ENCODE peak calls at places on chromosomes 5 and 9, in six cellular contexts. One of them, this sample, is unnamed.

GRCh38 chr5:163622796-163623195 is 117.4 kb downstream of the MAT2B start:
- DNase-seq in SJSA1: no peak
- DNase-seq in GM12865: no peak
- DNase-seq in activated CD8-positive, alpha-beta memory T cell treated with anti-CD3 and anti-CD28 coated beads for 4 hours: no peak
- DNase-seq in AG08395: no peak
- DNase-seq in esophagus muscularis mucosa: no peak
- DNase-seq in this sample: no peak

GRCh38 chr9:14515564-14516198 is 177.6 kb downstream of the ZDHHC21 start:
- DNase-seq in SJSA1: no peak
- DNase-seq in GM12865: no peak
- DNase-seq in activated CD8-positive, alpha-beta memory T cell treated with anti-CD3 and anti-CD28 coated beads for 4 hours: no peak
- DNase-seq in AG08395: no peak
- DNase-seq in esophagus muscularis mucosa: no peak
- DNase-seq in this sample: no peak

GRCh38 chr5:172076783-172077244 is 70.4 kb upstream of the FBXW11 start:
- DNase-seq in SJSA1: no peak
- DNase-seq in GM12865: no peak
- DNase-seq in activated CD8-positive, alpha-beta memory T cell treated with anti-CD3 and anti-CD28 coated beads for 4 hours: no peak
- DNase-seq in AG08395: peak
- DNase-seq in esophagus muscularis mucosa: no peak
- DNase-seq in this sample: peak

GRCh38 chr5:149210229-149210628 is 61.4 kb upstream of the AFAP1L1 start:
- DNase-seq in SJSA1: peak
- DNase-seq in GM12865: no peak
- DNase-seq in activated CD8-positive, alpha-beta memory T cell treated with anti-CD3 and anti-CD28 coated beads for 4 hours: no peak
- DNase-seq in AG08395: no peak
- DNase-seq in esophagus muscularis mucosa: peak
- DNase-seq in this sample: no peak

GRCh38 chr9:124261787-124262595 is 4.2 kb downstream of the NEK6 start:
- DNase-seq in SJSA1: peak
- DNase-seq in GM12865: no peak
- DNase-seq in activated CD8-positive, alpha-beta memory T cell treated with anti-CD3 and anti-CD28 coated beads for 4 hours: no peak
- DNase-seq in AG08395: no peak
- DNase-seq in esophagus muscularis mucosa: no peak
- DNase-seq in this sample: peak

GRCh38 chr5:72388652-72389051 is 68.5 kb downstream of the PTCD2 start:
- DNase-seq in SJSA1: no peak
- DNase-seq in GM12865: no peak
- DNase-seq in activated CD8-positive, alpha-beta memory T cell treated with anti-CD3 and anti-CD28 coated beads for 4 hours: no peak
- DNase-seq in AG08395: no peak
- DNase-seq in esophagus muscularis mucosa: no peak
- DNase-seq in this sample: no peak

GRCh38 chr9:132877818-132878694 is at the start of gene AK8:
- DNase-seq in SJSA1: peak
- DNase-seq in GM12865: peak
- DNase-seq in activated CD8-positive, alpha-beta memory T cell treated with anti-CD3 and anti-CD28 coated beads for 4 hours: peak
- DNase-seq in AG08395: peak
- DNase-seq in esophagus muscularis mucosa: no peak
- DNase-seq in this sample: peak

GRCh38 chr5:65262590-65263189 is 219.0 kb downstream of the ADAMTS6 start:
- DNase-seq in SJSA1: peak
- DNase-seq in GM12865: no peak
- DNase-seq in activated CD8-positive, alpha-beta memory T cell treated with anti-CD3 and anti-CD28 coated beads for 4 hours: no peak
- DNase-seq in AG08395: peak
- DNase-seq in esophagus muscularis mucosa: no peak
- DNase-seq in this sample: peak

GRCh38 chr5:72511371-72512178 is 4.4 kb upstream of the ZNF366 start:
- DNase-seq in SJSA1: peak
- DNase-seq in GM12865: no peak
- DNase-seq in activated CD8-positive, alpha-beta memory T cell treated with anti-CD3 and anti-CD28 coated beads for 4 hours: no peak
- DNase-seq in AG08395: peak
- DNase-seq in esophagus muscularis mucosa: peak
- DNase-seq in this sample: peak

GRCh38 chr5:11797132-11797531 is 107.1 kb downstream of the CTNND2 start:
- DNase-seq in SJSA1: no peak
- DNase-seq in GM12865: no peak
- DNase-seq in activated CD8-positive, alpha-beta memory T cell treated with anti-CD3 and anti-CD28 coated beads for 4 hours: no peak
- DNase-seq in AG08395: no peak
- DNase-seq in esophagus muscularis mucosa: no peak
- DNase-seq in this sample: no peak

GRCh38 chr5:120382813-120383212 is 81.3 kb upstream of the PRR16 start:
- DNase-seq in SJSA1: no peak
- DNase-seq in GM12865: no peak
- DNase-seq in activated CD8-positive, alpha-beta memory T cell treated with anti-CD3 and anti-CD28 coated beads for 4 hours: no peak
- DNase-seq in AG08395: no peak
- DNase-seq in esophagus muscularis mucosa: no peak
- DNase-seq in this sample: peak

GRCh38 chr9:97632406-97632991 is 669 bp downstream of the TSTD2 start:
- DNase-seq in SJSA1: peak
- DNase-seq in GM12865: no peak
- DNase-seq in activated CD8-positive, alpha-beta memory T cell treated with anti-CD3 and anti-CD28 coated beads for 4 hours: no peak
- DNase-seq in AG08395: peak
- DNase-seq in esophagus muscularis mucosa: no peak
- DNase-seq in this sample: peak

GRCh38 chr5:157359350-157359910 is 93.5 kb downstream of the CYFIP2 start:
- DNase-seq in SJSA1: no peak
- DNase-seq in GM12865: no peak
- DNase-seq in activated CD8-positive, alpha-beta memory T cell treated with anti-CD3 and anti-CD28 coated beads for 4 hours: no peak
- DNase-seq in AG08395: peak
- DNase-seq in esophagus muscularis mucosa: no peak
- DNase-seq in this sample: peak

GRCh38 chr5:66223637-66224036 is 79.5 kb downstream of the SREK1 start:
- DNase-seq in SJSA1: no peak
- DNase-seq in GM12865: peak
- DNase-seq in activated CD8-positive, alpha-beta memory T cell treated with anti-CD3 and anti-CD28 coated beads for 4 hours: no peak
- DNase-seq in AG08395: no peak
- DNase-seq in esophagus muscularis mucosa: peak
- DNase-seq in this sample: no peak

GRCh38 chr5:149337746-149338145 is 7.6 kb upstream of the GRPEL2 start:
- DNase-seq in SJSA1: no peak
- DNase-seq in GM12865: no peak
- DNase-seq in activated CD8-positive, alpha-beta memory T cell treated with anti-CD3 and anti-CD28 coated beads for 4 hours: no peak
- DNase-seq in AG08395: no peak
- DNase-seq in esophagus muscularis mucosa: no peak
- DNase-seq in this sample: no peak

GRCh38 chr9:105118646-105119045 is 125.8 kb upstream of the SLC44A1 start:
- DNase-seq in SJSA1: no peak
- DNase-seq in GM12865: no peak
- DNase-seq in activated CD8-positive, alpha-beta memory T cell treated with anti-CD3 and anti-CD28 coated beads for 4 hours: no peak
- DNase-seq in AG08395: no peak
- DNase-seq in esophagus muscularis mucosa: no peak
- DNase-seq in this sample: no peak

GRCh38 chr9:3858961-3859360 is 333.2 kb upstream of the RFX3 start:
- DNase-seq in SJSA1: peak
- DNase-seq in GM12865: no peak
- DNase-seq in activated CD8-positive, alpha-beta memory T cell treated with anti-CD3 and anti-CD28 coated beads for 4 hours: no peak
- DNase-seq in AG08395: no peak
- DNase-seq in esophagus muscularis mucosa: no peak
- DNase-seq in this sample: no peak

GRCh38 chr5:157485340-157485739 is 25.3 kb downstream of the NIPAL4 start:
- DNase-seq in SJSA1: no peak
- DNase-seq in GM12865: no peak
- DNase-seq in activated CD8-positive, alpha-beta memory T cell treated with anti-CD3 and anti-CD28 coated beads for 4 hours: no peak
- DNase-seq in AG08395: no peak
- DNase-seq in esophagus muscularis mucosa: no peak
- DNase-seq in this sample: no peak

GRCh38 chr5:1737790-1738405 is 61.7 kb downstream of the MRPL36 start:
- DNase-seq in SJSA1: peak
- DNase-seq in GM12865: peak
- DNase-seq in activated CD8-positive, alpha-beta memory T cell treated with anti-CD3 and anti-CD28 coated beads for 4 hours: no peak
- DNase-seq in AG08395: peak
- DNase-seq in esophagus muscularis mucosa: no peak
- DNase-seq in this sample: peak

GRCh38 chr5:137619191-137619870 is 116.6 kb downstream of the KLHL3 start:
- DNase-seq in SJSA1: peak
- DNase-seq in GM12865: no peak
- DNase-seq in activated CD8-positive, alpha-beta memory T cell treated with anti-CD3 and anti-CD28 coated beads for 4 hours: no peak
- DNase-seq in AG08395: peak
- DNase-seq in esophagus muscularis mucosa: no peak
- DNase-seq in this sample: peak

This sample was measured in GM03348.